ENCODE peak calls at places on chromosomes 11 and 22, in seven cellular contexts. X is K562, L is HCT116, H is endothelial cell of umbilical vein, Q is HepG2, Z is H1, G is GM12878. P is an unnamed sample.

GRCh38 chr22:19478086-19478392 is 954 bp downstream of the UFD1 start:
- DNase-seq in G (no peak), X (no peak), Z (no peak), L (no peak), H (no peak), Q (no peak), P (no peak)

GRCh38 chr22:27801616-27802388 is at the start of gene MN1:
- DNase-seq in H (peak), L (no peak), G (no peak), Q (no peak), X (no peak), Z (no peak), P (no peak)

GRCh38 chr11:9849384-9849783 is 185.5 kb downstream of the SWAP70 start:
- DNase-seq in H (no peak), Q (no peak), X (no peak), L (no peak), Z (no peak), G (no peak), P (no peak)

GRCh38 chr11:126573325-126574076 is 218.0 kb downstream of the ST3GAL4 start:
- DNase-seq in X (peak), G (no peak), L (no peak), Q (no peak), Z (no peak), H (peak), P (no peak)

GRCh38 chr11:75673977-75674582 is 5.2 kb upstream of the MAP6 start:
- DNase-seq in L (peak), X (peak), G (no peak), H (peak), Z (no peak), Q (peak), P (no peak)

GRCh38 chr22:19880786-19881569 is 26.3 kb upstream of the GNB1L start:
- DNase-seq in H (peak), G (no peak), Q (peak), L (peak), Z (peak), X (no peak), P (peak)

GRCh38 chr11:102886999-102887398 is 12.2 kb upstream of the MMP12 start:
- DNase-seq in Z (no peak), Q (no peak), H (peak), L (no peak), G (no peak), X (no peak), P (no peak)

GRCh38 chr11:115760528-115760837 is 256.3 kb upstream of the CADM1 start:
- DNase-seq in G (no peak), H (no peak), X (no peak), Q (no peak), Z (no peak), L (no peak), P (no peak)

GRCh38 chr11:125373426-125374391 is 122.4 kb downstream of the FEZ1 start:
- DNase-seq in X (no peak), Q (no peak), G (peak), H (no peak), Z (no peak), L (no peak), P (no peak)

GRCh38 chr11:96664108-96664507 is 274.3 kb downstream of the JRKL start:
- DNase-seq in L (no peak), Q (no peak), X (no peak), G (no peak), H (no peak), Z (no peak), P (no peak)

GRCh38 chr11:10050561-10050960 is 243.5 kb downstream of the SBF2 start:
- DNase-seq in L (no peak), H (peak), X (no peak), G (no peak), Q (peak), Z (no peak), P (no peak)

GRCh38 chr11:26851696-26852095 is 129.8 kb upstream of the SLC5A12 start:
- DNase-seq in G (no peak), H (no peak), Z (no peak), Q (no peak), L (no peak), X (no peak), P (no peak)

GRCh38 chr11:69305885-69306540 is 12.1 kb downstream of the MYEOV start:
- DNase-seq in H (no peak), Q (no peak), L (no peak), Z (no peak), G (no peak), X (no peak), P (no peak)

GRCh38 chr11:15830730-15831443 is 525.5 kb downstream of the SOX6 start:
- DNase-seq in X (no peak), Q (no peak), G (no peak), H (peak), L (no peak), Z (no peak), P (no peak)

GRCh38 chr11:123233978-123234340 is 38.9 kb upstream of the CLMP start:
- DNase-seq in X (no peak), Z (no peak), H (no peak), L (no peak), G (no peak), Q (no peak), P (no peak)

GRCh38 chr22:22836635-22837034 is 51.0 kb upstream of the IGLL5 start:
- DNase-seq in G (no peak), X (no peak), Q (no peak), L (no peak), H (no peak), Z (no peak), P (no peak)

GRCh38 chr11:1488575-1489180 is 2.1 kb upstream of the MOB2 start:
- DNase-seq in L (no peak), Q (no peak), G (no peak), H (no peak), X (no peak), Z (no peak), P (no peak)

DNA sequence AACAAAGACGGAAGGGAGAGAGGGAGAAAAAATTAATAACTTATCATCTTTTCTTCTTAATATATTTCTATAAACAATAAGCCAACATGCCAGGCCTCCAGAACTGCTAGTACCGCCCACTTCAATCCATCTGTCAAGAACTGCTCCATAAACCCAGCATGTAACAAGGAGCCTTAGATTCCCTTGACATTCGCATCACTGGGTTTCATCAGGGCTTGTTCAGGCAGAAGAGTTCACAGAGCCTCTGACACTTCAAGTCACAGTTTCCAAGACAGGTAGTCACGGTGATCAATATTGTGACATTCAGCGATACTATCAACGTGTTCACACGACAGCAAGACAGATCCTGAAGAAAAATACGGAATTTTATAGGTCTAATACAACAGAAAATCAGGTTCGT is 61.7 kb downstream of the LARGE2 start:
- DNase-seq in H (no peak), X (no peak), G (no peak), Q (no peak), L (no peak), Z (no peak), P (no peak)
- TF ChIP-seq POLR2AphosphoS5 in H (no peak), X (no peak), G (no peak), Q (no peak), L (no peak), Z (no peak), P (no peak)

GRCh38 chr11:30579348-30579747 is 6.8 kb downstream of the MPPED2 start:
- DNase-seq in H (no peak), X (no peak), L (no peak), G (no peak), Q (no peak), Z (no peak), P (no peak)
- H3K9ac ChIP-seq in H (no peak), X (no peak), L (no peak), G (no peak), Q (no peak), Z (no peak), P (no peak)

DNA sequence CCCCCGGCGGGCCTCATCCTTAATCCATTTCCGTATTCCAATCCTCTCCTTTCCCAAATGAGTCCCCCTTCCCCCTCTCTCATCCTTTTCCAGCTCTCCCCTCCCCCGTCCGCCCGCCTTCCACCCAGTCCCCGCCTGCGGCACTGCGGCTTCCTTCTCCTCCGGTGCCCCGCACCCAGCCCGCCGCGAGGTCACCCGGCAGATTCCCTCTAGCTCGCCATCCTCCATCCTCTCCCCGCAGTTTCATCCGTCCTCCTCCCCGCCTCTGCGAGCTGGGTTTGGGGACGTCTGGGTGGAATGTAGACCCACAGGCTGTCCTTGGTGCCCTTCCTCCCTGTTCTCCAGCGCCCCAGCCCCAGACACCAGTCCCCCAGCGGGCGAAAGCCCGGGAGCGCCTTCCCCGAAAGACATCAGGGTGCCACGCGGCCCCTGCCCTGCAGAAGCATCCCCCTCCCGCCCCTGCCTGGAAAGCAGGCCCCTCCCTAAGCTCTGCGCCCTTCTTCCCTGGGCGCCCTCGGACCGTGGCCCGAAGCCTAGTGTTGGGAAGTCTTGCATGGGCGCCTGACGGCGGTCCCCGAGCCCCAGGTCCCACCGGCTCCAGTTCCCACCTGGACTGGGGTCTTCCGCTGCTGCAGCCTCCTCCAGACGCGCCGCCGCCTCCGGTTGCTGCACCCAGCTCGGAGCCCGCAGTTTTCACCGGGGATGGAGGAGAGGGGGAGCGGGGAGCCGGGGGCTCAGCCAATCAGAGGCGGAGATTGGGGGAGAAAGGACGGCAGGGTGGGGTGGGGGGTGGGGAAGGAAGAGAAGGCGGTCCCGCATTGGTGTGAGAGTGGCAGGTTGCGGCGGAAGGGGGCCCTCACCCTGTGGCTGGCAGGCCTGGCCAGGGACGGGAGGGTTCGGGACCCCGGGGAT is at the start of gene THY1:
- DNase-seq in H (no peak), Q (no peak), G (no peak), X (no peak), L (no peak), Z (no peak), P (no peak)
- TF ChIP-seq EZH2 in H (peak), Q (no peak), G (no peak), X (no peak), L (no peak), Z (no peak), P (no peak)

GRCh38 chr22:46813816-46814597 is 51.6 kb downstream of the TBC1D22A start:
- DNase-seq in X (no peak), Q (no peak), Z (no peak), G (no peak), H (peak), L (no peak), P (no peak)

GRCh38 chr22:46812786-46813185 is 50.3 kb downstream of the TBC1D22A start:
- DNase-seq in X (no peak), Z (no peak), L (no peak), G (no peak), H (peak), Q (no peak), P (no peak)

GRCh38 chr22:46815896-46816721 is 53.7 kb downstream of the TBC1D22A start:
- DNase-seq in Q (peak), G (no peak), L (no peak), X (peak), H (no peak), Z (no peak), P (no peak)

GRCh38 chr22:46815559-46815895 is 53.1 kb downstream of the TBC1D22A start:
- DNase-seq in Q (no peak), H (no peak), L (no peak), G (no peak), Z (no peak), X (no peak), P (no peak)

DNA sequence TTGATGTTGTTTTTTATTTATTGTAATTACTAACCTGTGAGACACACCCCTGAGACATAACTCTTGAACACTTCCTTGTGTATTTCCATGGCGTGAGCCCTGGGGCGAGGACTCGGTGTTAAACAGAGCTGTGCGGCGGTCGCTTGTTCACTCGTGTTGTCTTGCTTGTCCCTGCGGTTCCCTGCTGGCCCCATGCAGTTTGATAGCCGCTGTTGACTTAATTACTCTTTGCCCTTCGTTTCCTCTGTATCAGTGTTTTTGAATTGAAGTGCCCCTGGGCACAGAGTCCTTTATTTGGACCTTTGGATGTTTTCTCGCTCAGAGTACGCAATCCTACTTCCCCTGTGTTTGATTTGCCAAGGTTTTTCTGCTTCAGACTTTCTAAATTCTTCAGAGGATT is 52.7 kb downstream of the TBC1D22A start:
- DNase-seq in Z (no peak), Q (peak), G (no peak), H (no peak), X (no peak), L (no peak), P (no peak)
- TF ChIP-seq POLR2AphosphoS5 in Z (no peak), Q (no peak), G (no peak), H (no peak), X (no peak), L (no peak), P (no peak)

GRCh38 chr11:111376453-111376871 is 2.6 kb downstream of the POU2AF1 start:
- DNase-seq in X (no peak), Q (no peak), G (no peak), Z (no peak), L (no peak), H (no peak), P (no peak)
- H3K9ac ChIP-seq in X (no peak), Q (no peak), G (peak), Z (no peak), L (no peak), H (no peak), P (no peak)

DNA sequence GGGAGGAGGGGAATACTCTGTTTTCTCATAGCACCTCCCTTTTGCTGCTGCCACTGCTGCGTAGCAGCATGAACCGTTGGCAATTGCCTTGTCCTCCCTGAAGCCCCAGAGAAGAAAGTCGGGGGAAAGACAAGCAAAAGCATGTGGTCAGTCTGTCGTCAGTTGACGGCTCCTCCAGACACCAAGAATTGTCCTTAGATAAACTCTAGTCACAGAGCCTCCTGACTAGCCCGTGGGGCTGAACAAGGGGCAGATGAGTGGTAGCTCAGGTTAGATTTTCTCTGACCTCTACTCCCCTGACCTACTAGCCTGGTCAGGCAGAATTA is 126.4 kb upstream of the HSD17B12 start:
- DNase-seq in Z (no peak), G (no peak), X (no peak), H (no peak), L (no peak), Q (no peak), P (no peak)
- TF ChIP-seq EZH2 in Z (no peak), G (no peak), X (no peak), H (no peak), L (peak), Q (no peak), P (no peak)

GRCh38 chr22:24834845-24835570 is 29.0 kb downstream of the SGSM1 start:
- DNase-seq in X (no peak), Q (peak), G (no peak), Z (no peak), L (peak), H (peak), P (no peak)
- TF ChIP-seq POLR2AphosphoS5 in X (no peak), Q (no peak), G (no peak), Z (no peak), L (no peak), H (no peak), P (no peak)

DNA sequence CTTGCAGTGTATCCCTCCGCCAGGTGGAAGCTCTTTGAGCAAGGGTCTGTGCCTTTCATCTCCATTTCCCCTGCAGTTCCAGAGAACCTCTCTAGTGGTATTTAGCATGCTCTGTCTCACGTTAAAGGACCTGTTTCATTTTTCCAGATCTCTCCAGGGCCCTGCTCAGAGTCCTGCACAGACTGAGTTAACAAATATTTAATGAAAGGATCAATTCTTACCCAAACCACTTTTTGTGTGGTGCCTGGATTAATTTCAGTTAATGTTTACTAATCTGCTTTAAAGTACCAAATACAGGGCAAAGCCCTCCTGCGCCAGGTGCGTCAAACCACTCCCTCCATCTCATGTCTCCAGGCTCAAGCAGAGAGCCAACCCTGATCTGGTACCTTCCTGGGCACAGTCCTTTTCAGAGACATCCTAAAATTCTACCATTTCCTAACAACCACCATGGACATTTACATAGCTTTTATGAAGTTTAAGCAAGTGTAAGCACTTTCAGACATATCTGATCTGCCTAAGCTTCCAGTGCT is 18.7 kb upstream of the ACER3 start:
- DNase-seq in Z (no peak), L (no peak), Q (no peak), G (no peak), X (no peak), H (no peak), P (no peak)
- H3K9ac ChIP-seq in Z (no peak), L (no peak), Q (no peak), G (no peak), X (no peak), H (no peak), P (no peak)

P was measured in SK-N-MC.